ENCODE peak calls at places on chromosomes 12 and 14, in eight cellular contexts. V is IMR-90, A is stomach, N is lower leg skin, K is endothelial cell of umbilical vein, T is uterus, L is testis, U is NB4. S is an unnamed sample.

GRCh38 chr14:27386391-27386790 is 788.6 kb upstream of the NOVA1 start:
- DNase-seq in A (no peak), K (no peak), V (no peak), L (no peak), T (no peak), N (no peak), U (no peak), S (no peak)

GRCh38 chr12:97465012-97465345 is 2.4 kb downstream of the RMST start:
- DNase-seq in L (no peak), V (no peak), K (no peak), N (no peak), A (no peak), U (no peak), T (no peak), S (no peak)

GRCh38 chr12:39835517-39836489 is 216.2 kb upstream of the ABCD2 start:
- DNase-seq in L (no peak), A (no peak), U (no peak), V (no peak), T (no peak), K (no peak), N (no peak), S (no peak)

GRCh38 chr12:74538491-74539258 is 1.0 kb downstream of the ATXN7L3B start:
- DNase-seq in K (peak; percentile 20), U (peak; percentile 37), A (no peak), L (no peak), N (no peak), V (no peak), T (no peak), S (no peak)

GRCh38 chr12:13085968-13086686 is 17.3 kb downstream of the GSG1 start:
- DNase-seq in V (no peak), N (no peak), K (no peak), L (no peak), T (no peak), U (no peak), A (no peak), S (no peak)

GRCh38 chr12:22738945-22739344 is 114.0 kb downstream of the ETNK1 start:
- DNase-seq in A (no peak), U (no peak), T (no peak), K (no peak), L (no peak), V (no peak), N (no peak), S (no peak)

GRCh38 chr12:19166387-19166786 is 36.9 kb downstream of the PLEKHA5 start:
- DNase-seq in U (no peak), V (no peak), T (no peak), K (no peak), A (peak; percentile 58), N (no peak), L (no peak), S (no peak)

GRCh38 chr14:72513346-72513745 is 380.6 kb downstream of the DPF3 start:
- DNase-seq in N (no peak), L (no peak), U (no peak), V (no peak), A (no peak), K (no peak), T (no peak), S (no peak)

GRCh38 chr12:102917026-102917787 is at the start of gene PAH:
- DNase-seq in U (peak; percentile 15), V (no peak), L (peak; percentile 50), K (no peak), T (no peak), A (peak; percentile 26), N (no peak), S (no peak)

GRCh38 chr14:70832536-70833305 is 23.4 kb upstream of the MAP3K9 start:
- DNase-seq in U (no peak), K (no peak), L (peak; percentile 70), A (no peak), N (no peak), V (peak; percentile 34), T (no peak), S (no peak)

GRCh38 chr14:83294941-83295340 is 1761.3 kb upstream of the SEL1L start:
- DNase-seq in T (no peak), A (no peak), U (no peak), L (no peak), N (no peak), K (no peak), V (peak; percentile 51), S (no peak)

GRCh38 chr12:26688344-26688904 is 144.6 kb downstream of the ITPR2 start:
- DNase-seq in L (no peak), V (no peak), T (no peak), N (no peak), K (no peak), A (no peak), U (no peak), S (no peak)

GRCh38 chr12:130715996-130716917 is at the start of gene RIMBP2:
- DNase-seq in L (peak; percentile 36), U (no peak), N (peak; percentile 29), V (peak; percentile 1), T (peak; percentile 37), A (peak; percentile 14), K (no peak), S (no peak)

GRCh38 chr12:45575823-45576448 is 153.6 kb upstream of the ARID2 start:
- DNase-seq in K (no peak), V (no peak), T (no peak), L (no peak), U (peak; percentile 55), N (no peak), A (no peak), S (no peak)

GRCh38 chr12:51118706-51119105 is 35.3 kb upstream of the CSRNP2 start:
- DNase-seq in K (no peak), V (peak; percentile 84), N (no peak), U (no peak), A (no peak), T (no peak), L (no peak), S (no peak)

GRCh38 chr14:21244546-21244945 is 24.7 kb downstream of the HNRNPC start:
- DNase-seq in U (peak; percentile 72), N (no peak), L (no peak), K (no peak), T (no peak), A (no peak), V (no peak), S (no peak)
- TF ChIP-seq POLR2A in U (no peak), N (no peak), L (no peak), K (no peak), T (no peak), A (no peak), V (no peak), S (no peak)

GRCh38 chr14:68598621-68599447 is 194.0 kb downstream of the ZFP36L1 start:
- DNase-seq in K (peak; percentile 97), L (peak; percentile 74), A (peak; percentile 80), N (peak; percentile 65), U (peak; percentile 87), T (peak; percentile 87), V (peak; percentile 97), S (peak; percentile 77)

GRCh38 chr14:68596211-68596610 is 196.7 kb downstream of the ZFP36L1 start:
- DNase-seq in V (no peak), L (no peak), K (no peak), N (no peak), A (no peak), U (no peak), T (no peak), S (no peak)

GRCh38 chr14:68598089-68598488 is 194.8 kb downstream of the ZFP36L1 start:
- DNase-seq in L (no peak), K (peak; percentile 22), A (no peak), N (no peak), T (no peak), V (no peak), U (no peak), S (no peak)

GRCh38 chr14:68594737-68595380 is 198.0 kb downstream of the ZFP36L1 start:
- DNase-seq in U (no peak), N (no peak), V (no peak), L (no peak), A (no peak), K (no peak), T (peak; percentile 10), S (no peak)

DNA sequence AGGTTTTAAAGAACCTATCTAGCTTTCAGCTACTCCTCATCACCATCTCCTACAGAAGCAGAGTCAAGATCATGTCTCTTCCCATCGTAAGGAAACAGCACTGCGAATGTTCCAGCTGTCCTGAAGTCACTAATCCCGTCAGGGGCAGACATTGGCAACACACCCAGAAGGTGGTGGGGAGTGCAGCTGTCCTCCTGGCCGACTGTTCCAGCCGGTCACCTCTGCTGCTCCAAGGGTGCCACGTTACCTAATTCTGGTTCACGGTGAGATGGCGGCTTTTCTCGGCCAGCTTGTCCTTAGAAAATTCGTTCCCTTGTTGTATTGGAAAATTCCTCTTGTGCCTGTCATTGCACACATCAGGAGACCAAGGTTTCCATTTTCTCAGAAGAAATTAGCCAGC is 196.2 kb downstream of the ZFP36L1 start:
- DNase-seq in V (no peak), A (no peak), K (no peak), T (peak; percentile 31), L (no peak), N (no peak), U (no peak), S (no peak)
- TF ChIP-seq POLR2A in V (no peak), A (no peak), K (no peak), T (no peak), L (no peak), N (no peak), U (no peak), S (no peak)

GRCh38 chr14:67360469-67361206 is 510 bp downstream of the EIF2S1 start:
- DNase-seq in V (no peak), K (no peak), L (no peak), N (no peak), U (no peak), A (no peak), T (no peak), S (no peak)
- TF ChIP-seq POLR2A in V (no peak), K (peak; percentile 46), L (no peak), N (no peak), U (no peak), A (no peak), T (no peak), S (no peak)

DNA sequence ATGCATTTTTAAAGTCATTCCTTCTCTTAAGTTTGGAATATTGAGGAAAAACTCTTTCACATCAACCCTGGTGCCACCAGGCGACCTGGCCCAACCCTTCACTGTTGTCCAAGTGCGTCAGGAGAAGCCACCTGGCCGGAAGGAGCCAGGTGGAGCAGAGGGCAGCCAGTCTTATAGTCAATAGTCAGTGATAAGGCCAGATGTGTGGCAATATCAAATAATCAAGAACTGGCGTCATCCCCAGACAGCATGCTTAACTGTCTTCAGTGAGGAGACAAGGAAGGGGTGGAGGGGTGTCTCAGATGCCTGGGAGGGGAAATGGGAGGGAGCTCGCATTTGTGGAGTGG is 49.1 kb upstream of the FOS start:
- DNase-seq in T (no peak), K (no peak), V (no peak), L (no peak), A (peak; percentile 67), N (no peak), U (no peak), S (no peak)
- TF ChIP-seq POLR2A in T (no peak), K (no peak), V (no peak), L (no peak), A (no peak), N (no peak), U (no peak), S (no peak)

GRCh38 chr12:89151536-89151935 is 200.8 kb downstream of the DUSP6 start:
- DNase-seq in T (no peak), N (no peak), K (no peak), A (no peak), L (no peak), V (no peak), U (no peak), S (no peak)
- TF ChIP-seq POLR2A in T (no peak), N (no peak), K (no peak), A (no peak), L (no peak), V (no peak), U (no peak), S (no peak)

GRCh38 chr12:104286538-104287482 is 16.7 kb upstream of the EID3 start:
- DNase-seq in L (peak; percentile 96), T (peak; percentile 95), N (peak; percentile 96), V (peak; percentile 96), K (peak; percentile 99), U (peak; percentile 100), A (peak; percentile 95), S (peak; percentile 94)
- TF ChIP-seq POLR2A in L (peak; percentile 34), T (peak; percentile 67), N (no peak), V (peak; percentile 98), K (peak; percentile 96), U (peak; percentile 98), A (no peak), S (no peak)